ENCODE peak calls at places on chromosome 19, in four cellular contexts. Y is lower lobe of right lung, V is cardiac muscle cell, R is tibial artery. K is an unnamed sample.
A peak's percentile ranks its signal among the peaks of the same experiment; 100 is the strongest.

GRCh38 chr19:7635670-7636069 is 1.2 kb upstream of the STXBP2 start:
- DNase-seq in R (no peak), Y (no peak), V (no peak), K (no peak)

GRCh38 chr19:42281175-42282035 is 12.4 kb downstream of the CIC start:
- DNase-seq in R (peak; percentile 75), Y (no peak), V (peak; percentile 30), K (peak; percentile 73)

GRCh38 chr19:13154911-13155471 is 4.8 kb downstream of the IER2 start:
- DNase-seq in V (peak; percentile 53), R (peak; percentile 72), Y (peak; percentile 89), K (peak; percentile 54)

GRCh38 chr19:10315335-10316214 is at the start of gene FDX2:
- DNase-seq in R (peak; percentile 84), V (peak; percentile 85), Y (peak; percentile 92), K (peak; percentile 92)

GRCh38 chr19:39157997-39158389 is 32.4 kb downstream of the PAK4 start:
- DNase-seq in R (no peak), V (no peak), Y (no peak), K (no peak)

GRCh38 chr19:7883796-7884570 is 4.3 kb upstream of the LRRC8E start:
- DNase-seq in R (no peak), V (no peak), Y (no peak), K (no peak)

GRCh38 chr19:44741841-44742352 is 6.6 kb upstream of the BCL3 start:
- DNase-seq in Y (peak; percentile 96), V (no peak), R (peak; percentile 99), K (peak; percentile 99)

GRCh38 chr19:6232567-6232966 is 47.2 kb downstream of the MLLT1 start:
- DNase-seq in R (no peak), Y (no peak), V (no peak), K (no peak)

GRCh38 chr19:16850133-16850532 is 20.9 kb downstream of the SIN3B start:
- DNase-seq in R (no peak), Y (no peak), V (no peak), K (no peak)

GRCh38 chr19:15964231-15964630 is 15.4 kb downstream of the OR10H4 start:
- DNase-seq in R (no peak), Y (no peak), V (no peak), K (no peak)

GRCh38 chr19:17475541-17476115 is 5.3 kb downstream of the SLC27A1 start:
- DNase-seq in R (peak; percentile 39), Y (peak; percentile 64), V (peak; percentile 59), K (peak; percentile 50)

GRCh38 chr19:44684892-44685847 is 13.8 kb upstream of the CEACAM16 start:
- DNase-seq in Y (no peak), V (no peak), R (peak; percentile 33), K (peak; percentile 66)

GRCh38 chr19:9721861-9722260 is 46.7 kb downstream of the ZNF846 start:
- DNase-seq in R (no peak), V (no peak), Y (no peak), K (no peak)

GRCh38 chr19:41362143-41362847 is 1.7 kb downstream of the B9D2 start:
- DNase-seq in V (no peak), Y (no peak), R (no peak), K (no peak)

GRCh38 chr19:20661150-20661819 is at the start of gene ZNF626:
- DNase-seq in Y (peak; percentile 92), V (peak; percentile 99), R (peak; percentile 99), K (peak; percentile 99)

GRCh38 chr19:18489627-18490184 is 32.2 kb downstream of the ELL start:
- DNase-seq in Y (no peak), R (no peak), V (no peak), K (no peak)

GRCh38 chr19:18488838-18489626 is 32.8 kb downstream of the ELL start:
- DNase-seq in V (peak; percentile 84), R (no peak), Y (no peak), K (peak; percentile 39)

GRCh38 chr19:18486746-18487145 is 35.1 kb downstream of the ELL start:
- DNase-seq in Y (no peak), V (no peak), R (no peak), K (no peak)

GRCh38 chr19:18487576-18488402 is 34.1 kb downstream of the ELL start:
- DNase-seq in Y (no peak), V (no peak), R (no peak), K (no peak)

GRCh38 chr19:18488403-18488723 is 33.5 kb downstream of the ELL start:
- DNase-seq in Y (no peak), R (no peak), V (no peak), K (no peak)
- TF ChIP-seq CTCF in Y (no peak), R (no peak), V (peak; percentile 25), K (no peak)

DNA sequence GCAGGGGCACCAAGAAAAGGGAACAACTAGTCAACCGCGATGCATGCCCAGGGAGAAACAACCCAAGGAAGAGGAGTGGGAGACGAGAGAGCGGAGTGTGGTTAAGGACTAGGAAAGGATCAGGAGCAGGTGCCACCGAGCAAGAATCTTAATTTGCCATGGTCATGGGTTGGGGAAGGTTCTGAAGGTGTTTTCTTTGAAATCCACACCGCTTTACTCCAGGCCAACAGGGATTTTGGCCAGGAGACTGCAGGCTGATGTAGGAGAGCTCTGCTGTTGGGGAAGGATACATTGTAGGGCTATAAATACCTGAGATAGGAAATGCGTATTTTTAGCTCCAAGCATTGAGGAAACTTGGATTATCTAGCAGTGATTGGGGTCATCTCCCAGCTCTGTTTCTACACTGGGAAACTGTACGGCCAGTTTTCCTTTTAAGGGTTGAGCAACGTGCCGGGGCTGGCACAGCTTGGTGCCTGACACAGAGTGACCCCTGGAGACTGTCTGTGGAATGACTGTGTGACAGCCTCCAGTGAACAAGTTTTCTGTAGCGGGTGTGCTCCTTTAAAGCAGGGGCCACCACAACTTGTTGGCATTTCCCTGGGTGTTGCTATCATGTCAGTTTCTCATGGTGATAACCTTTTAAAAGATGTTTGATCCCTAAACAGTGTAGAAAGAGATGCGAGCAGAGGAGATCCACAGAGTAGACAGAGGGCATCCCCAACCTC is 34.2 kb downstream of the ZNF536 start:
- DNase-seq in Y (no peak), V (peak; percentile 70), R (no peak), K (peak; percentile 33)
- H3K27ac ChIP-seq in Y (no peak overlapping the region), V (no peak overlapping the region), R (no peak overlapping the region), K (no peak overlapping the region)

GRCh38 chr19:802888-803561 is 5.8 kb downstream of the PTBP1 start:
- DNase-seq in Y (no peak), V (peak; percentile 31), R (no peak), K (peak; percentile 27)

GRCh38 chr19:800360-801029 is 3.2 kb downstream of the PTBP1 start:
- DNase-seq in V (peak; percentile 0), R (no peak), Y (no peak), K (no peak)

GRCh38 chr19:801030-801860 is 4.0 kb downstream of the PTBP1 start:
- DNase-seq in V (peak; percentile 8), R (peak; percentile 66), Y (peak; percentile 88), K (peak; percentile 84)

GRCh38 chr19:802497-802887 is 5.2 kb downstream of the PTBP1 start:
- DNase-seq in Y (no peak), V (no peak), R (no peak), K (no peak)

DNA sequence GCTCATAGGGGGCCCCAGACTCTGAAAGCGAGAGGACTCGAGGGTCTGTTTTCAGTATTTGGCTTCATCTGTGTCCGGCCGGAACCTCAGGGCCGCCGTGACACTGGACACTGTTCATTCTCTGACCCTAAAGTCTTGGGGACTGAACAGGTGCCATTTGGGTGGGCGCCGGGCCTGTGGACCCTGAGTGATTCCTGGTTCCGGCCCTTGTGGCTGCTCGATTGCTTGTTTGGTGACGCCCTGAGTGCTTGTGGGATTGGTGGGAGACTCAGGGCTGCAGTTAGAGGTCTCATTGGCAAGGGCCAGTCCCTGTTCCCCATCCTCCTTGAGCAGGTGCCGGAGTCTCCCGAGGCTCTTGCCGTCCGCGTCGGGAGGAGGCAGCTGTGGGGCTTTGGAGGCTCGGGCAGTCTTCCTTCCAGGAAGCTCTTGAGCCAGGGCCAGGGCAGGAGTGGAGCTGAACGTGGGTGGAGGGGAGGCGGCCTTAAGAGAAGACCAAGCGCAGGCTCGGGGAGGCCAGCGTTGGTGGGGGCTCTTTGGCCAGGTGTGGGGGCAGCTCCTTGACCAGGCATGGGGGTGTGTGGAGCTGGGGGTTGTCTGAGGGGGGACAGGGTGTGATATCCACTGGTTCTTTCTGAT is 4.7 kb downstream of the PTBP1 start:
- DNase-seq in R (no peak), Y (peak; percentile 76), V (peak; percentile 2), K (no peak)
- H3K4me1 ChIP-seq in R (peaks cover 53% of the 10 kb centered on the region), Y (peaks cover 58% of the 10 kb centered on the region), V (peaks cover 37% of the 10 kb centered on the region), K (peaks cover 58% of the 10 kb centered on the region)

DNA sequence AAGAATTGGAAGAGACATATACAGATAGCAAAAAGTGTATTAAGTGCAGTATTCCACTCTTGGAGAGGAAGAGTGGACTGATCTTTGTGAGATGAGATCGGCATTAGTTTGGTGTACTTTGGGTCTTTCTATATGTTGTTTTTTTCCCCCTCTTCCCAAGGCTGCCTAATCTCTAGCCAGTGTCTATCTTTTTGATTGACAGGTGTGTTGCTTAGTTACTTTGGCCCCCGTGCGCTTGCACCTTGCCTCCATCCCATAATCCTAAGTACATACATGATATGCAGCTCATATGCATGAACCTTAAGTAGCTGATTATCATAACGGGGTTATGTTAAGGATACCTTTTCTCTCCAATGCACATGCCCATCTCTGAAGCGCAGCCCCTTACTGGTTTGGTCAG is 4.3 kb upstream of the SLC7A10 start:
- DNase-seq in Y (no peak), V (no peak), R (no peak), K (no peak)
- TF ChIP-seq CTCF in Y (no peak), V (no peak), R (no peak), K (no peak)

GRCh38 chr19:31166206-31166605 is 183.0 kb downstream of the TSHZ3 start:
- DNase-seq in R (no peak), Y (no peak), V (no peak), K (no peak)

GRCh38 chr19:31164666-31165265 is 184.5 kb downstream of the TSHZ3 start:
- DNase-seq in Y (no peak), V (peak; percentile 54), R (no peak), K (no peak)

GRCh38 chr19:31170046-31170445 is 179.2 kb downstream of the TSHZ3 start:
- DNase-seq in R (no peak), Y (no peak), V (no peak), K (no peak)

GRCh38 chr19:31171936-31172335 is 177.3 kb downstream of the TSHZ3 start:
- DNase-seq in R (no peak), Y (no peak), V (no peak), K (no peak)

DNA sequence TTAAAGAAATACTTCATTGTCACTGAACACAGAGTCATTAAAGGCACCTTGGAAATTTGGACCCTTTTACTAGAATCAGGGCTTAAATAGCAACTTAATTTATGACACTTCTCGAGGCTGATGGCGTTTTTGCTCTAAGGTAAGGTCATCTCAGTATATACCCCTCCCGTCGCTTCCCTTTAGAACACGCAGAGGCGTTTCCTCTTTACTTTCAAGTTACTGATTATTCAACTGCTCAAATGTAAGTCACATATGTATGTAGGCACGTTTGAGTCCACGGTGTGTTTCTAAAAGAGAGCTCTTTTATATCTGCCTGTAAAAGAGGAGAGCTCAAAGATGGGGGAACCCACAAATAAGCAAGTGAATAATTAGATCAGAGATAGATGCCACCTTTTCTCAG is 181.5 kb downstream of the TSHZ3 start:
- DNase-seq in R (no peak), Y (no peak), V (no peak), K (no peak)
- H3K27ac ChIP-seq in R (no peak overlapping the region), Y (no peak overlapping the region), V (no peak overlapping the region), K (no peak overlapping the region)

K was measured in heart right ventricle.